ENCODE peak calls at places on chromosomes 5 and 9, in nine cellular contexts. One of them, this sample, is unnamed.

GRCh38 chr9:131817627-131818026 is 77.8 kb upstream of the RAPGEF1 start:
- DNase-seq in sigmoid colon: no peak
- DNase-seq in Caco-2: no peak
- DNase-seq in fibroblast of pulmonary artery: no peak
- DNase-seq in GM10248: no peak
- DNase-seq in transverse colon: no peak
- DNase-seq in GM13976: no peak
- DNase-seq in cardiac fibroblast: no peak
- DNase-seq in brain microvascular endothelial cell: no peak
- DNase-seq in this sample: no peak

GRCh38 chr5:155222393-155222792 is 208.8 kb downstream of the KIF4B start:
- DNase-seq in sigmoid colon: no peak
- DNase-seq in GM13976: no peak
- DNase-seq in cardiac fibroblast: no peak
- DNase-seq in brain microvascular endothelial cell: no peak
- DNase-seq in fibroblast of pulmonary artery: no peak
- DNase-seq in transverse colon: no peak
- DNase-seq in Caco-2: no peak
- DNase-seq in GM10248: no peak
- DNase-seq in this sample: no peak

GRCh38 chr5:177427919-177428573 is 1.6 kb downstream of the GRK6 start:
- DNase-seq in cardiac fibroblast: no peak
- DNase-seq in GM10248: no peak
- DNase-seq in fibroblast of pulmonary artery: no peak
- DNase-seq in GM13976: no peak
- DNase-seq in Caco-2: no peak
- DNase-seq in sigmoid colon: no peak
- DNase-seq in brain microvascular endothelial cell: no peak
- DNase-seq in transverse colon: peak
- DNase-seq in this sample: no peak

GRCh38 chr5:15995206-15996052 is 184.2 kb downstream of the MARCHF11 start:
- DNase-seq in sigmoid colon: no peak
- DNase-seq in GM13976: no peak
- DNase-seq in cardiac fibroblast: peak
- DNase-seq in Caco-2: no peak
- DNase-seq in transverse colon: no peak
- DNase-seq in fibroblast of pulmonary artery: peak
- DNase-seq in brain microvascular endothelial cell: peak
- DNase-seq in GM10248: no peak
- DNase-seq in this sample: peak

GRCh38 chr9:79581794-79582193 is 10.0 kb downstream of the TLE4 start:
- DNase-seq in GM13976: no peak
- DNase-seq in Caco-2: peak
- DNase-seq in fibroblast of pulmonary artery: peak
- DNase-seq in GM10248: no peak
- DNase-seq in brain microvascular endothelial cell: peak
- DNase-seq in sigmoid colon: no peak
- DNase-seq in transverse colon: no peak
- DNase-seq in cardiac fibroblast: peak
- DNase-seq in this sample: no peak

GRCh38 chr5:97494465-97494864 is 311.4 kb upstream of the RIOK2 start:
- DNase-seq in GM13976: no peak
- DNase-seq in transverse colon: no peak
- DNase-seq in Caco-2: no peak
- DNase-seq in fibroblast of pulmonary artery: no peak
- DNase-seq in sigmoid colon: no peak
- DNase-seq in brain microvascular endothelial cell: no peak
- DNase-seq in cardiac fibroblast: no peak
- DNase-seq in GM10248: no peak
- DNase-seq in this sample: no peak

GRCh38 chr5:40503438-40503837 is 176.3 kb upstream of the PTGER4 start:
- DNase-seq in Caco-2: no peak
- DNase-seq in fibroblast of pulmonary artery: no peak
- DNase-seq in GM10248: no peak
- DNase-seq in transverse colon: peak
- DNase-seq in brain microvascular endothelial cell: no peak
- DNase-seq in GM13976: no peak
- DNase-seq in sigmoid colon: no peak
- DNase-seq in cardiac fibroblast: no peak
- DNase-seq in this sample: no peak

GRCh38 chr5:16713386-16713928 is 96.7 kb upstream of the RETREG1 start:
- DNase-seq in sigmoid colon: no peak
- DNase-seq in brain microvascular endothelial cell: peak
- DNase-seq in cardiac fibroblast: peak
- DNase-seq in transverse colon: peak
- DNase-seq in GM13976: no peak
- DNase-seq in Caco-2: no peak
- DNase-seq in fibroblast of pulmonary artery: peak
- DNase-seq in GM10248: no peak
- DNase-seq in this sample: peak

GRCh38 chr5:171640396-171640981 is 145.1 kb upstream of the SMIM23 start:
- DNase-seq in brain microvascular endothelial cell: no peak
- DNase-seq in fibroblast of pulmonary artery: no peak
- DNase-seq in sigmoid colon: no peak
- DNase-seq in GM13976: no peak
- DNase-seq in GM10248: no peak
- DNase-seq in cardiac fibroblast: no peak
- DNase-seq in Caco-2: no peak
- DNase-seq in transverse colon: no peak
- DNase-seq in this sample: no peak

GRCh38 chr5:2207966-2208544 is 325.3 kb upstream of the IRX4 start:
- DNase-seq in fibroblast of pulmonary artery: peak
- DNase-seq in GM13976: no peak
- DNase-seq in sigmoid colon: no peak
- DNase-seq in cardiac fibroblast: no peak
- DNase-seq in brain microvascular endothelial cell: no peak
- DNase-seq in transverse colon: no peak
- DNase-seq in Caco-2: no peak
- DNase-seq in GM10248: no peak
- DNase-seq in this sample: peak

GRCh38 chr5:776862-777711 is 7.4 kb downstream of the ZDHHC11B start:
- DNase-seq in Caco-2: no peak
- DNase-seq in GM13976: peak
- DNase-seq in cardiac fibroblast: no peak
- DNase-seq in transverse colon: no peak
- DNase-seq in fibroblast of pulmonary artery: no peak
- DNase-seq in brain microvascular endothelial cell: no peak
- DNase-seq in sigmoid colon: peak
- DNase-seq in GM10248: no peak
- DNase-seq in this sample: no peak

GRCh38 chr5:140073296-140073695 is 30.2 kb upstream of the NRG2 start:
- DNase-seq in fibroblast of pulmonary artery: peak
- DNase-seq in transverse colon: no peak
- DNase-seq in brain microvascular endothelial cell: no peak
- DNase-seq in cardiac fibroblast: peak
- DNase-seq in Caco-2: no peak
- DNase-seq in GM10248: peak
- DNase-seq in sigmoid colon: no peak
- DNase-seq in GM13976: peak
- DNase-seq in this sample: no peak
- TF ChIP-seq CTCF in fibroblast of pulmonary artery: peak
- TF ChIP-seq CTCF in transverse colon: peak
- TF ChIP-seq CTCF in brain microvascular endothelial cell: no peak
- TF ChIP-seq CTCF in cardiac fibroblast: peak
- TF ChIP-seq CTCF in Caco-2: peak
- TF ChIP-seq CTCF in GM10248: peak
- TF ChIP-seq CTCF in sigmoid colon: peak
- TF ChIP-seq CTCF in GM13976: peak
- TF ChIP-seq CTCF in this sample: peak

DNA sequence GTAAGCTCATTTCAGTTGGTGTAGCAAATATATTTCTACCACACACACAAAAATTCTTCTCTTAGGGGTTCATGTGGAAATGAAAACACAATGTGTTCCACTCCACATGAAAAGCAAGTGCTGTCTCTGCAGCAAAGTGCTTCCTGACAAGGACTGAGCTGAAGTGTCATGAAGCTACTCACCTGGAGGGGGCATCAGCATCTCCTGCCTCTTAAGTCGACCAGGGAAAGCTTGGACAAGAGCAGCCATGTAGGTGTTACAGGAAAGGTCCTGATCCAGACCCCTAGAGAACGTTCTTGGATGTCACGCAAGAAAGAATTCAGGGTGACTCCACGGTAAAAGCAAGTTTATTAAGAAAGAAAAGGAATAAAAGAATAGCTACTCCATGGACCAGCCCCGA is 62.8 kb downstream of the SV2C start:
- DNase-seq in brain microvascular endothelial cell: no peak
- DNase-seq in cardiac fibroblast: no peak
- DNase-seq in fibroblast of pulmonary artery: no peak
- DNase-seq in Caco-2: peak
- DNase-seq in GM10248: peak
- DNase-seq in sigmoid colon: no peak
- DNase-seq in GM13976: peak
- DNase-seq in transverse colon: no peak
- DNase-seq in this sample: no peak
- TF ChIP-seq CTCF in brain microvascular endothelial cell: peak
- TF ChIP-seq CTCF in cardiac fibroblast: no peak
- TF ChIP-seq CTCF in fibroblast of pulmonary artery: no peak
- TF ChIP-seq CTCF in Caco-2: peak
- TF ChIP-seq CTCF in GM10248: peak
- TF ChIP-seq CTCF in sigmoid colon: no peak
- TF ChIP-seq CTCF in GM13976: peak
- TF ChIP-seq CTCF in transverse colon: peak
- TF ChIP-seq CTCF in this sample: peak

GRCh38 chr5:64592942-64593341 is 87.1 kb downstream of the RGS7BP start:
- DNase-seq in fibroblast of pulmonary artery: no peak
- DNase-seq in sigmoid colon: no peak
- DNase-seq in GM10248: no peak
- DNase-seq in transverse colon: no peak
- DNase-seq in cardiac fibroblast: no peak
- DNase-seq in brain microvascular endothelial cell: no peak
- DNase-seq in GM13976: no peak
- DNase-seq in Caco-2: no peak
- DNase-seq in this sample: no peak

GRCh38 chr5:64599226-64599625 is 91.1 kb upstream of the SHISAL2B start:
- DNase-seq in cardiac fibroblast: no peak
- DNase-seq in GM10248: no peak
- DNase-seq in Caco-2: no peak
- DNase-seq in transverse colon: no peak
- DNase-seq in sigmoid colon: no peak
- DNase-seq in fibroblast of pulmonary artery: no peak
- DNase-seq in brain microvascular endothelial cell: no peak
- DNase-seq in GM13976: no peak
- DNase-seq in this sample: no peak

GRCh38 chr5:64595519-64595855 is 89.7 kb downstream of the RGS7BP start:
- DNase-seq in sigmoid colon: no peak
- DNase-seq in GM10248: no peak
- DNase-seq in cardiac fibroblast: no peak
- DNase-seq in fibroblast of pulmonary artery: no peak
- DNase-seq in transverse colon: no peak
- DNase-seq in GM13976: no peak
- DNase-seq in Caco-2: no peak
- DNase-seq in brain microvascular endothelial cell: no peak
- DNase-seq in this sample: no peak

GRCh38 chr5:64594025-64594424 is 88.2 kb downstream of the RGS7BP start:
- DNase-seq in transverse colon: no peak
- DNase-seq in cardiac fibroblast: no peak
- DNase-seq in sigmoid colon: no peak
- DNase-seq in fibroblast of pulmonary artery: no peak
- DNase-seq in Caco-2: no peak
- DNase-seq in GM13976: no peak
- DNase-seq in brain microvascular endothelial cell: no peak
- DNase-seq in GM10248: no peak
- DNase-seq in this sample: no peak

DNA sequence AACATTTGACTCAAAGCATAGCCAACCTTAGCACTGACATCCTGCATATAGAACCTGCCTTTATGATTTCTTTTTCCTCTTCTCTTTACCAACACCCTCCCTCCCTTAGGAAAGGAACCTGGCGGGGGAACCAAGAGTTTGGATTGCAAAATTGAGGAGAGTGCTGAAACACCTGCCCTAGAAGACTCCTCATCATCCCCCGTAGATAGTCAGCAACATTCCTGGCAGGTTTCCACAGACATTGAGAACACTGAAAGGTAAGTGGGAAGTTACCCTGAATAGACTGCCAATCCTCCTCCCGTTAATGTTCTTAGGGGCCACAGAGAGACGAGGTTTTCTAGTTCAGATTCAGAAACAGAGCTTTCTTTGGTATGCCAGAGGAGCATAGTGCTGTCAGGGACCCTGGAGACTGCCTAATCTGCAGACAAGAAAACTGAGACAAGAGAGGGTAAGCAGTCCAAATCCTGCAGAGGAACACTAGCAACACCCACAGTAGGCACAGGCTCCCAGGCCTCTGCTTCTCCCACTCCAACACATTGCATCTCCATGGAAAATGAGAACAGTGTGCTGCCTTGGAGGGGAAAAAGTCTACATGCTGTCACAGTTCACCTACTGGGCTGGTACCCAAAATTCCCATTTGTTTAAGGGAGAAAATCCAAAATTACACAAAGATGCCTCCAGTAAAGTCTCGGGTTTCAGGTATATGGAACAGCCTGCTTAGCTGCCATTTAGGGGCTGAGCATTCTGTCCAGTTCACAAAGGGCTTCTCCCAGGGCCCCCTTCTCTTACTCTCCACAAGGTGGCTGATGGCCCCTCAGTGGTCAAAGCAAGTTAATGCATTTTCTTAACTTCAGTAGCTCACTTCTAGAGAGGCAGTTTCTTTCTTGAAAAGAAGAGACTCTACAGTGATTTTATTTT is 89.0 kb downstream of the RGS7BP start:
- DNase-seq in Caco-2: peak
- DNase-seq in GM13976: no peak
- DNase-seq in fibroblast of pulmonary artery: no peak
- DNase-seq in sigmoid colon: no peak
- DNase-seq in cardiac fibroblast: peak
- DNase-seq in GM10248: no peak
- DNase-seq in brain microvascular endothelial cell: no peak
- DNase-seq in transverse colon: no peak
- DNase-seq in this sample: no peak
- TF ChIP-seq CTCF in Caco-2: peak
- TF ChIP-seq CTCF in GM13976: no peak
- TF ChIP-seq CTCF in fibroblast of pulmonary artery: peak
- TF ChIP-seq CTCF in sigmoid colon: no peak
- TF ChIP-seq CTCF in cardiac fibroblast: peak
- TF ChIP-seq CTCF in GM10248: no peak
- TF ChIP-seq CTCF in brain microvascular endothelial cell: peak
- TF ChIP-seq CTCF in transverse colon: no peak
- TF ChIP-seq CTCF in this sample: peak

DNA sequence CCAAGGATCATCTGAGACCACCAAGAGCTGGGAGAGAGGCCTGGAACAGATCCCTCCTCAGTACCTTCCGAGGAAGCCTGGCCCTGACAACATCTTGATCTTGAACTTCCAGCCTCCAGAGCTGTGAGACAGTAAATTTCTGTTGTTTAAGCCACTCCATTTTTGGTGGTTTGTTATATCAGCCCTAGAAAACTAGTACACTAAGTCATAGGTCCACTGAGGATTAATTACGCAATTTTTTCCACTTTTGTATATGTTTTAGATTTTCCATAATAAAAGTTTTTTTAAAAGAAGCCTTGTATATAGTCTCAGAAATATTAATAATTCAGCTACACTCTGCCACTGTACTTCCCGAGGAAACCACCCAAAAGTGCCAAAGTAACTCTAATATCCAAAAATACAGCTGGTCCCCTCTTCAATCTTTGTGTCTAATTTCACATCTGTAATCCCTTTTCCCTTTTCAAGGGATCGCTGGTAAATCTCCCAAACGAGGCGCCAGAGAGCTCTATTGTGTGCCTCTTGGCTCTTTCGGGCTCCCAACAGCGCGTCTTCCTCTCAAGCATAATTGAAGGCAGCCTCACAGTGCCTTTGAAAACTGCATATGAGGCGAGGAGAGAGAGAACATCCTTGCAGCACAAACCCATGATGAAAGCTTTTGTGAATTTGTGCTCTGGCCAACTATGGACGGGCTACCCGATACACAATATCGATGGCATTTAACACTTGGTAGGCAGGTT is 32.7 kb downstream of the PRUNE2 start:
- DNase-seq in fibroblast of pulmonary artery: peak
- DNase-seq in sigmoid colon: peak
- DNase-seq in cardiac fibroblast: peak
- DNase-seq in GM13976: no peak
- DNase-seq in brain microvascular endothelial cell: no peak
- DNase-seq in transverse colon: no peak
- DNase-seq in GM10248: no peak
- DNase-seq in Caco-2: no peak
- DNase-seq in this sample: no peak
- TF ChIP-seq CTCF in fibroblast of pulmonary artery: peak
- TF ChIP-seq CTCF in sigmoid colon: no peak
- TF ChIP-seq CTCF in cardiac fibroblast: peak
- TF ChIP-seq CTCF in GM13976: no peak
- TF ChIP-seq CTCF in brain microvascular endothelial cell: no peak
- TF ChIP-seq CTCF in transverse colon: no peak
- TF ChIP-seq CTCF in GM10248: no peak
- TF ChIP-seq CTCF in Caco-2: no peak
- TF ChIP-seq CTCF in this sample: no peak